ENCODE peak calls at places on chromosomes 16 and 17, in five cellular contexts. J, O, R, E and T are unnamed samples.

GRCh38 chr17:27811961-27812360 is 11.6 kb upstream of the NOS2 start:
- DNase-seq in J (no peak), O (no peak), R (no peak), E (no peak), T (no peak)

GRCh38 chr17:29155235-29155965 is 24.8 kb downstream of the MYO18A start:
- DNase-seq in J (no peak), O (peak), R (no peak), E (no peak), T (no peak)

GRCh38 chr16:67216612-67217490 is 10.1 kb upstream of the TMEM208 start:
- DNase-seq in J (no peak), O (peak), R (no peak), E (no peak), T (no peak)

GRCh38 chr17:69314246-69315030 is 12.5 kb downstream of the ABCA5 start:
- DNase-seq in J (no peak), O (no peak), R (no peak), E (no peak), T (no peak)

GRCh38 chr16:68401871-68402747 is 46.2 kb downstream of the SMPD3 start:
- DNase-seq in J (no peak), O (peak), R (no peak), E (peak), T (no peak)

GRCh38 chr16:87248704-87249103 is 68.5 kb downstream of the C16orf95 start:
- DNase-seq in J (no peak), O (no peak), R (no peak), E (no peak), T (no peak)

GRCh38 chr16:81633680-81634379 is 145.3 kb upstream of the PLCG2 start:
- DNase-seq in J (no peak), O (no peak), R (no peak), E (no peak), T (no peak)

GRCh38 chr17:7229504-7229903 is 4.8 kb downstream of the DVL2 start:
- DNase-seq in J (no peak), O (no peak), R (no peak), E (no peak), T (no peak)

GRCh38 chr17:58308173-58308984 is 20.2 kb downstream of the TSPOAP1 start:
- DNase-seq in J (peak), O (peak), R (no peak), E (no peak), T (peak)

GRCh38 chr16:29314292-29314934 is 92.1 kb downstream of the NPIPB11 start:
- DNase-seq in J (no peak), O (no peak), R (peak), E (no peak), T (no peak)

GRCh38 chr17:50640701-50641338 is 6.1 kb downstream of the ABCC3 start:
- DNase-seq in J (no peak), O (peak), R (peak), E (no peak), T (no peak)

GRCh38 chr16:2742323-2743006 is 10.0 kb upstream of the SRRM2 start:
- DNase-seq in J (no peak), O (no peak), R (peak), E (no peak), T (no peak)

GRCh38 chr16:50210266-50211038 is 55.9 kb upstream of the ADCY7 start:
- DNase-seq in J (peak), O (peak), R (peak), E (peak), T (no peak)

GRCh38 chr16:21611178-21611545 is 11.8 kb downstream of the METTL9 start:
- DNase-seq in J (no peak), O (peak), R (no peak), E (no peak), T (no peak)

GRCh38 chr16:21611546-21612384 is 12.4 kb downstream of the METTL9 start:
- DNase-seq in J (no peak), O (peak), R (no peak), E (no peak), T (no peak)

GRCh38 chr16:21613361-21613760 is 14.0 kb downstream of the METTL9 start:
- DNase-seq in J (no peak), O (no peak), R (no peak), E (no peak), T (peak)

GRCh38 chr16:21618261-21618660 is 18.9 kb downstream of the METTL9 start:
- DNase-seq in J (no peak), O (no peak), R (no peak), E (no peak), T (no peak)

GRCh38 chr16:21614896-21615295 is 15.5 kb downstream of the METTL9 start:
- DNase-seq in J (no peak), O (no peak), R (no peak), E (no peak), T (no peak)
- TF ChIP-seq CTCF in J (peak), O (no peak), R (no peak), E (no peak), T (peak)

GRCh38 chr17:76775021-76775420 is 37.1 kb downstream of the MFSD11 start:
- DNase-seq in J (no peak), O (no peak), R (no peak), E (no peak), T (no peak)

DNA sequence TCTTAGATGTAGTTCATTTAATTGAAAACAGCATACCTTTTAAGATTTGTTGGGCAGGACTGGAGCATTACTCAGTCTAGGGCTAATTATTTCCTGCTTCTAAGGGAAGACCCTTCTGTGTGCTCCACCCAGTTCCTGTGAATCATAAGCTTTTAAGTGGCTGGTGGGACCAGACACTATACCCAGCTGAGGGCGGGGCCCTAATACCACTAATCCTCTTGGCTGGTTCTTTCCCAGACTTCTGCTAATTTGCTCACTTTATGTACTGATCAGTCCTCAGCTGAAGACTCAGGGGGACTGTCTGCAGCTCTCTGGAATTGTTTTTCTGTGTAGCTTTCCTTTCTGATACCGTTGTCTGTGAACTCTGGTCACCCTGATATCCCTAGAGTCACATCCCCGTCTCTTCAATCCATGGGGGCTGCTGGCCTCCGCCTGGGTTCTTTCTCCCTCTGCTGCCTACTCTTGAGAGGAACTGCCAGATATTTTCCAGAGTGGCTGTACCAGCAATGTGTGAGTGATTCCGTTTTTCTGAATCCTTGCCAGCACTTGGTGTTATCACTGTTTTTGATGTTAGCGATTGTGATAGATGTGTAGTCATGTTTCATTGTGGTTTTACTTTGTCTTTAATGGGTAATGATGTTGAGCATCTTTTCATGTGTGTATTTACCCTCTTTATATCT is 35.1 kb downstream of the MFSD11 start:
- DNase-seq in J (no peak), O (peak), R (no peak), E (peak), T (no peak)
- TF ChIP-seq CTCF in J (no peak), O (no peak), R (no peak), E (peak), T (no peak)

DNA sequence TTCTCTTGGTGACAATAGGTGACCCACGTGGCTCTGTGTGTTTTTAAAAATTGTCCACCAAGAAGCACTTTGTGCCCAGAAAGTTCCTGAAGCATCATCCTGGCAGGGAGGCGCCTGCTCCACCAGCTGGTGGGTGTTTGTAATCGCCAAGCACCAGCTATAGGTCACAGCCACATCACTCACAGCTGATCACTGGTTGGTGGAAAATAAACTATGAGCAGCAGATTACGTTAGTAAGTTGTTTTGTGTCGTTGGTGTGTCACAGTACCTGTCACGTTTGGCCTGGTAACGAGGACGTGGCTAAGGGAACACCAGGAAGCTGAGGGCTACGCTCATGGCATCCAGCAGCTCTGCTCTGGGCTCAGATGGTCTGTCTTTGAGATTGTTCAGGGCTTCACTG is 10.1 kb downstream of the MRM3 start:
- DNase-seq in J (no peak), O (no peak), R (peak), E (no peak), T (no peak)
- TF ChIP-seq CTCF in J (no peak), O (no peak), R (no peak), E (no peak), T (no peak)

DNA sequence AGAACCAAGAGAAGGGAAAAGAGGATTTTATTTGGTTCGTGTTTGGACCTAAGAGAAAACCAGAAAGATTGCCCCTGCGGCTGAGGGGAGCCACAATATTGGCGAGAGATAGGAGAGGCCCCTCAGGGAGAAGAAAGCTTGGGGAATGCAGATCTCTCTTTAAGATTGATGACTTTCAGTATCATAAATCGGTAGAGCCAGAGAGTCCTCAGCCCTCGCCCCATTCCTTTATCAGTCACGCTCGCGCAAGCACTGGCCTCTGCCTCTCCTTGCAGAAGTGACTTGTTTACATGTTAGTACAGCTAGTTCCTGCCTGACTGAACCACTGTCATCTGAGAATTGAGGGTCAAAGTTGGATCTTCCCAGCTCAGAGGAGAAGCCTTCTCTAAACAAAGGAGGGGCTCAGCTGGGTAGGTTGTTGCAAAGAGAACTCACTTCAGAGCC is 21.5 kb upstream of the KRT19 start:
- DNase-seq in J (no peak), O (no peak), R (no peak), E (no peak), T (no peak)
- TF ChIP-seq CTCF in J (no peak), O (no peak), R (no peak), E (no peak), T (no peak)

GRCh38 chr17:79132271-79133064 is 57.8 kb downstream of the ENGASE start:
- DNase-seq in J (no peak), O (no peak), R (no peak), E (no peak), T (no peak)
- TF ChIP-seq CTCF in J (no peak), O (no peak), R (no peak), E (no peak), T (no peak)

GRCh38 chr17:18968945-18969887 is 17.3 kb downstream of the SLC5A10 start:
- DNase-seq in J (no peak), O (no peak), R (no peak), E (no peak), T (no peak)

GRCh38 chr17:18971801-18972200 is 19.8 kb downstream of the SLC5A10 start:
- DNase-seq in J (no peak), O (no peak), R (no peak), E (no peak), T (no peak)

GRCh38 chr17:18974407-18975149 is 22.6 kb downstream of the SLC5A10 start:
- DNase-seq in J (no peak), O (no peak), R (no peak), E (no peak), T (no peak)

GRCh38 chr17:18967806-18968744 is 16.1 kb downstream of the SLC5A10 start:
- DNase-seq in J (no peak), O (no peak), R (no peak), E (no peak), T (no peak)

GRCh38 chr17:18970582-18971480 is 18.9 kb downstream of the SLC5A10 start:
- DNase-seq in J (no peak), O (no peak), R (no peak), E (no peak), T (no peak)
- TF ChIP-seq CTCF in J (no peak), O (peak), R (no peak), E (peak), T (peak)

GRCh38 chr16:832652-833336 is 32.3 kb upstream of the GNG13 start:
- DNase-seq in J (no peak), O (no peak), R (no peak), E (no peak), T (no peak)
- TF ChIP-seq CTCF in J (no peak), O (no peak), R (no peak), E (no peak), T (no peak)